ENCODE peak calls at places on chromosomes 2 and 18, in six cellular contexts. G is fibroblast of lung, K is OCI-LY7, C is PC-9, B is HCT116, O is A549. Z is an unnamed sample.

GRCh38 chr2:23199115-23199918 is 185.7 kb upstream of the KLHL29 start:
- DNase-seq in O (peak), K (peak), G (peak), B (peak), C (no peak), Z (peak)

GRCh38 chr2:3168230-3168891 is 209.3 kb downstream of the EIPR1 start:
- DNase-seq in G (peak), O (no peak), C (no peak), K (no peak), B (no peak), Z (peak)

GRCh38 chr2:237574894-237575868 is 8.8 kb downstream of the PRLH start:
- DNase-seq in O (no peak), G (no peak), C (peak), B (peak), K (no peak), Z (no peak)

GRCh38 chr2:200380139-200380561 is 73.7 kb downstream of the SPATS2L start:
- DNase-seq in O (no peak), K (no peak), C (no peak), G (no peak), B (no peak), Z (peak)

GRCh38 chr18:46222710-46223360 is 118.7 kb downstream of the HAUS1 start:
- DNase-seq in K (no peak), O (no peak), B (no peak), C (no peak), G (no peak), Z (no peak)

GRCh38 chr2:95354469-95354901 is 48.0 kb upstream of the FAHD2A start:
- DNase-seq in K (no peak), O (no peak), B (no peak), G (no peak), C (no peak), Z (no peak)

GRCh38 chr2:70930371-70931329 is 5.0 kb upstream of the ATP6V1B1 start:
- DNase-seq in C (no peak), K (no peak), G (no peak), B (no peak), O (no peak), Z (no peak)

GRCh38 chr2:144156736-144157645 is 362.9 kb downstream of the ZEB2 start:
- DNase-seq in B (no peak), K (no peak), C (no peak), G (no peak), O (no peak), Z (no peak)

GRCh38 chr2:37652199-37652640 is 19.2 kb downstream of the CDC42EP3 start:
- DNase-seq in O (peak), K (peak), C (peak), G (peak), B (peak), Z (no peak)

GRCh38 chr18:74899554-74899953 is 301.9 kb downstream of the ZNF407 start:
- DNase-seq in B (no peak), O (no peak), G (no peak), K (no peak), C (no peak), Z (no peak)

GRCh38 chr2:102597788-102598187 is 21.6 kb upstream of the SLC9A2 start:
- DNase-seq in K (no peak), B (no peak), C (no peak), O (no peak), G (no peak), Z (no peak)
- H3K4me2 ChIP-seq in K (no peak), B (no peak), C (no peak), O (no peak), G (no peak), Z (no peak)

GRCh38 chr18:70416496-70416895 is 127.7 kb downstream of the SOCS6 start:
- DNase-seq in C (no peak), K (no peak), G (no peak), O (no peak), B (no peak), Z (no peak)
- H3K4me2 ChIP-seq in C (no peak), K (no peak), G (no peak), O (no peak), B (peak), Z (no peak)

DNA sequence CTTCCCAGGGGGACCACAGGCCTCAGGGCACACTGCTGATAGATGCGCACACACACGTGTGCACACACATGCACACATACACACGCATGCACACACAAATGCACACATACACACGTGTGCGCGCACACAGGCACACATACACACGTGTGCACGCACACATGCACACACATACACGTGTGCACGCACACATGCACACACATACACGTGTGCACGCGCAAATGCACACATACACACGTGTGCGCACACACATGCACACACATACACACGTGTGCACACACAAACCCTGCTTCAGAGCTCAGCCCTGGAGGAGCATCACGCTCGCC is 74.7 kb upstream of the CTDP1 start:
- DNase-seq in G (no peak), B (no peak), C (no peak), O (no peak), K (no peak), Z (no peak)
- H3K4me2 ChIP-seq in G (no peak), B (no peak), C (no peak), O (no peak), K (no peak), Z (no peak)

GRCh38 chr2:10375570-10376266 is 72.4 kb downstream of the ODC1 start:
- DNase-seq in G (no peak), K (peak), B (no peak), O (no peak), C (no peak), Z (peak)
- H3K4me2 ChIP-seq in G (no peak), K (peak), B (no peak), O (no peak), C (no peak), Z (peak)

DNA sequence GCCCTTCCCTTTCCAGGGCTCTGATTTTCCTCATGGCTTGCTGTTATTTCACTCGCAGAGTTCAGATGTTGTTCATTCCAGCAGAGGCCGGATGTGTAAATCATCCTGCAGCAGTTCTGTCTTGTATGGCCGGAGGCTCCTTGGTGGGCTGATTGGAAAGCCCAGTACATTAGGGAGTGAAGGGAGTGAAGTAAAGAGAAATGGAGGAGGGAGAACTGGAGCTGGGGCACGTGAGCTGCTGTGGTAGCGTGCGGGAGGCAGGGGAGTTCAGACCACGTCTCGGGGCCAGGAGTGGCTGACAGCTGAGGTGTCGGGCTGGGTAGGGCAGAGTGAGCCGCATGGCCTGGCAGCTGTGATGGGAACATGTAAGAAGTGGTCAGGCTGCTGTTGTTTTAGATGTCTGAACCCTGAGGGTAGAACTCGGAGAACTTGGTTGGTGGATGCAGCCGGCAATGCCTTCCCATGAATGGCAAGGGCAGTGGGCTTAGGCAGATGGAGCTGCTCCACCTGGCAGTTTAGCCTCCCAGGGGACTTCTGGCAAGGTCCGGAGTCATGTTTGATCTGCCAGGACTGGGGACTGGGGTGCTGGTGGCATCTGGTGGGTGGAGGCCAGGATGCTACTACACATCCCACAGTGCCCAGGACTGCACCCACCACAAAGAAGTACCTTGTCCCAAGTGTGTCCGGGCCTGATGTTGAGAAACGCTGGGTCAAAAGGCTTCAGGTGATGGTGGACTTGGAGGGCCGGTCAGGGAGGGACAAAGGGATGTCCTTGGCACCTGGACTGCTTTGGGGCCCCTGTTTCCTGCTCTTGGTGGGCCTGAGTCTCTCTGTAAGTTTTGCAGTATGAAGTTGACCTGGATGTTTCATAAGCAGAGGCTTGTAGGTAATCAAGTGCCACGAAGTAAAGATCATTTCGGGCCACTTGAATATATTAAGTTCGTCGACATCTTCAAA is 29.1 kb downstream of the ASAP2 start:
- DNase-seq in K (no peak), G (peak), O (no peak), B (no peak), C (no peak), Z (no peak)
- H3K4me2 ChIP-seq in K (no peak), G (peak), O (peak), B (peak), C (peak), Z (no peak)

GRCh38 chr2:79981316-79981715 is 323.2 kb downstream of the LRRTM1 start:
- DNase-seq in C (no peak), K (no peak), G (no peak), O (no peak), B (no peak), Z (no peak)
- H3K4me2 ChIP-seq in C (no peak), K (no peak), G (no peak), O (no peak), B (no peak), Z (no peak)

DNA sequence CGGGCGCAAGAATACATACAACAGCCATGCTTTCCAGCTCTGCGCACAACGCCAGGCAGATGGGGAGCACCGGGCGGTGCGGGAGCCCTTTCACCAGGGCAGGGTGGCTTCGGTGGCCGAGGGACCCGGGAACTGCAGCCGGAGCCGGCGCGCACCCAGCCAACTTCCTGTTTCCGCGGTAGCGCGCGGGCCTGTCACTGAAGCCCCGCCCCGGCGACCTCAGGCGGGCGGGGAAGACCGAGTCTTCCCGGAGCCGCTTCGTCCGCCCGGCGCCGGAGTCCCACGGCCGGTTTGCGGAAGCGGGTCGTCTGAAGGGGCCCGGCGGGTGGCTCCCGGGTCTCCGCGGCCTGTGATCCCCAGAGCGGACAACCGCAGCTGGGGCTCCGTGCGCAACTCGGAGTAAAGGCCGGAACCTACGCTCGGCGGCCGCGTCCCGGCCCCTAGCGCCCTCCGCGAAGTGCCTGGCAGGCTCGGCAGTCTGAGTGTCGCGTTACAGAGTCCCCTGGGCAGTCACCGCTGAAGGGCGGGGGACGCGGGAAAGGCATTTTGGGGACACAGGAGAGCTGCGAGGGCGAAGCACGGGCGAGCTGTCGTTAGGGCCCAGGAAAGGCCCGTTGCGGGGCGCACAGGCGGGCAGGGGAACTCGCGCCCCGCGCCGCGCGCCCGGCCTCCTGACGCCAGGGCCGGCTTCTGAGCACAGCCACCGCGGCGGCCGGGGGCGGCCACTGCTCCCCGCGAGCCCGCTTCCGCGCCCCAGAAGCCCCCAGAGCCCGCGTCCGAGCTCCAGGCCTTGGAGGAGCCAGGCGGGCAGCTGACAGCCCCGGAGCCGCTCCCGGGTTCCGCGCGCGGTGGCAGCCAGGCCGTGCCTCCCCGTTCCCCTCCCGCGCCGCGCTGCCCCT is at the start of gene MPPE1:
- DNase-seq in B (peak), O (peak), K (peak), C (peak), G (peak), Z (peak)
- H3K4me2 ChIP-seq in B (peak), O (peak), K (peak), C (peak), G (peak), Z (peak)